ENCODE peak calls at places on chromosomes 6 and 20, in eight cellular contexts. S is right lobe of liver; I is BJ; M is brain microvascular endothelial cell; U is breast epithelium; L is CD4-positive, CD25-positive, alpha-beta regulatory T cell; Z is fibroblast of lung; N is PC-9. A is an unnamed sample.
A peak's percentile ranks its signal among the peaks of the same experiment; 100 is the strongest.

GRCh38 chr6:128350416-128351254 is 169.8 kb downstream of the PTPRK start:
- DNase-seq in S (no peak), I (no peak), M (peak; percentile 24), U (no peak), L (no peak), Z (no peak), N (no peak), A (peak; percentile 44)

GRCh38 chr20:1391640-1392442 is 1.0 kb downstream of the FKBP1A start:
- DNase-seq in S (no peak), I (no peak), M (no peak), U (no peak), L (no peak), Z (peak; percentile 63), N (no peak), A (no peak)

GRCh38 chr20:53926428-53927028 is 143.9 kb downstream of the BCAS1 start:
- DNase-seq in S (no peak), I (peak; percentile 84), M (peak; percentile 91), U (no peak), L (no peak), Z (peak; percentile 65), N (peak; percentile 52), A (peak; percentile 99)

GRCh38 chr20:3646651-3647050 is 16.5 kb downstream of the GFRA4 start:
- DNase-seq in S (no peak), I (no peak), M (peak; percentile 51), U (no peak), L (no peak), Z (no peak), N (no peak), A (no peak)

GRCh38 chr6:13492357-13492756 is 5.0 kb upstream of the GFOD1 start:
- DNase-seq in S (no peak), I (no peak), M (no peak), U (no peak), L (no peak), Z (no peak), N (no peak), A (no peak)

GRCh38 chr6:116568851-116569755 is 2.2 kb upstream of the RWDD1 start:
- DNase-seq in S (no peak), I (no peak), M (no peak), U (no peak), L (no peak), Z (no peak), N (peak; percentile 8), A (no peak)

GRCh38 chr6:137740347-137740746 is 126.7 kb upstream of the TNFAIP3 start:
- DNase-seq in S (no peak), I (no peak), M (no peak), U (no peak), L (no peak), Z (no peak), N (no peak), A (no peak)

GRCh38 chr20:47610247-47610944 is 108.7 kb downstream of the NCOA3 start:
- DNase-seq in S (no peak), I (peak; percentile 46), M (peak; percentile 89), U (no peak), L (peak; percentile 35), Z (peak; percentile 79), N (peak; percentile 35), A (peak; percentile 85)

GRCh38 chr20:63697357-63697867 is 960 bp downstream of the TNFRSF6B start:
- DNase-seq in S (peak; percentile 50), I (no peak), M (no peak), U (no peak), L (no peak), Z (no peak), N (no peak), A (no peak)

GRCh38 chr6:142570221-142570671 is 268.4 kb downstream of the ADGRG6 start:
- DNase-seq in S (no peak), I (peak; percentile 35), M (peak; percentile 65), U (peak; percentile 28), L (no peak), Z (peak; percentile 22), N (no peak), A (peak; percentile 72)

GRCh38 chr6:33815854-33816253 is 12.1 kb upstream of the MLN start:
- DNase-seq in S (no peak), I (no peak), M (peak; percentile 11), U (no peak), L (no peak), Z (no peak), N (no peak), A (no peak)

GRCh38 chr6:45477785-45478184 is 100.1 kb upstream of the SUPT3H start:
- DNase-seq in S (no peak), I (no peak), M (no peak), U (no peak), L (no peak), Z (no peak), N (no peak), A (no peak)

GRCh38 chr20:41178904-41179432 is 41.6 kb downstream of the PLCG1 start:
- DNase-seq in S (no peak), I (no peak), M (no peak), U (peak; percentile 24), L (no peak), Z (no peak), N (no peak), A (no peak)

GRCh38 chr20:5535211-5535756 is 214.9 kb upstream of the SHLD1 start:
- DNase-seq in S (no peak), I (peak; percentile 46), M (peak; percentile 83), U (no peak), L (no peak), Z (peak; percentile 97), N (no peak), A (no peak)

GRCh38 chr6:35948725-35949124 is 27.8 kb upstream of the SRPK1 start:
- DNase-seq in S (no peak), I (no peak), M (peak; percentile 24), U (no peak), L (no peak), Z (no peak), N (no peak), A (no peak)

GRCh38 chr6:32113386-32114352 is 4.5 kb upstream of the TNXB start:
- DNase-seq in S (no peak), I (peak; percentile 97), M (peak; percentile 91), U (peak; percentile 68), L (no peak), Z (peak; percentile 99), N (peak; percentile 85), A (no peak)

GRCh38 chr6:40324206-40324605 is 263.0 kb downstream of the LRFN2 start:
- DNase-seq in S (no peak), I (no peak), M (no peak), U (no peak), L (no peak), Z (no peak), N (no peak), A (no peak)

GRCh38 chr6:149218915-149219314 is 98.6 kb upstream of the TAB2 start:
- DNase-seq in S (no peak), I (no peak), M (no peak), U (no peak), L (no peak), Z (no peak), N (no peak), A (no peak)

GRCh38 chr20:44204156-44204831 is 6.3 kb downstream of the OSER1 start:
- DNase-seq in S (no peak), I (peak; percentile 85), M (peak; percentile 57), U (no peak), L (no peak), Z (peak; percentile 94), N (peak; percentile 47), A (peak; percentile 90)

GRCh38 chr20:44231193-44231592 is 15.9 kb upstream of the GDAP1L1 start:
- DNase-seq in S (no peak), I (no peak), M (no peak), U (no peak), L (no peak), Z (no peak), N (no peak), A (no peak)

GRCh38 chr6:150686566-150686965 is 86.9 kb downstream of the PLEKHG1 start:
- DNase-seq in S (no peak), I (no peak), M (no peak), U (no peak), L (no peak), Z (no peak), N (no peak), A (no peak)

GRCh38 chr6:142421285-142422202 is 119.7 kb downstream of the ADGRG6 start:
- DNase-seq in S (no peak), I (no peak), M (no peak), U (no peak), L (no peak), Z (peak; percentile 31), N (no peak), A (no peak)

GRCh38 chr6:134368670-134369069 is 50.8 kb upstream of the SGK1 start:
- DNase-seq in S (peak; percentile 78), I (no peak), M (no peak), U (no peak), L (no peak), Z (no peak), N (no peak), A (no peak)

GRCh38 chr6:84657486-84657885 is 106.9 kb downstream of the TBX18 start:
- DNase-seq in S (no peak), I (no peak), M (no peak), U (no peak), L (no peak), Z (no peak), N (no peak), A (no peak)

GRCh38 chr20:58584051-58584824 is 66.8 kb upstream of the STX16 start:
- DNase-seq in S (no peak), I (no peak), M (no peak), U (no peak), L (no peak), Z (no peak), N (no peak), A (no peak)

GRCh38 chr6:37435816-37436215 is 2.8 kb downstream of the CMTR1 start:
- DNase-seq in S (no peak), I (no peak), M (no peak), U (no peak), L (no peak), Z (no peak), N (no peak), A (no peak)
- H3K36me3 ChIP-seq in S (peaks cover 34% of the 10 kb centered on the region), I (peaks cover 5% of the 10 kb centered on the region), M (peaks cover 14% of the 10 kb centered on the region), U (no peaks in the 10 kb centered on the region), L (peaks cover 47% of the 10 kb centered on the region), Z (peaks cover 3% of the 10 kb centered on the region), N (peaks cover 12% of the 10 kb centered on the region), A (no peaks in the 10 kb centered on the region)

GRCh38 chr6:18161437-18161836 is 6.2 kb downstream of the KDM1B start:
- DNase-seq in S (no peak), I (no peak), M (no peak), U (no peak), L (no peak), Z (no peak), N (no peak), A (no peak)
- H3K36me3 ChIP-seq in S (peaks cover 19% of the 10 kb centered on the region), I (peaks cover 3% of the 10 kb centered on the region), M (peaks cover 2% of the 10 kb centered on the region), U (peaks cover 4% of the 10 kb centered on the region), L (peaks cover 53% of the 10 kb centered on the region), Z (no peaks in the 10 kb centered on the region), N (peaks cover 4% of the 10 kb centered on the region), A (no peaks in the 10 kb centered on the region)

DNA sequence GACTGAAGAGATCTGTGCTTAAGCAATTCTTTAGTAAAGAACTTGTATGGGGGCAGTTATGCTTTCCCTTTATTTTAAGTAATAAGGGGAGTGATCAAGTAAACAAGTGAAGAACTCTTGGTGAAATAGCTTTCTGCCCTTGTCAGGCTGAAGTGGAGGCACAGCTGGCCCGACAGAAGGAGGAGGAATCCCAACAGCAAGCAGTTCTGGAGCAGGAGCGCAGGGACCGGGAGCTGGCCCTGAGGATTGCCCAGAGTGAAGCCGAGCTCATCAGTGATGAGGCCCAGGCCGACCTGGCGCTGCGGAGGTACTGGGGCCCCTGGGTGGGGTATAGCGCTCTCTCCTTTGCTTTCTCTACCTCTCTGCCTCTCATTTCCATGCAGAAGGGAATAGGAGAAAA is 143.3 kb downstream of the MYO6 start:
- DNase-seq in S (no peak), I (no peak), M (no peak), U (no peak), L (no peak), Z (no peak), N (no peak), A (no peak)
- H3K36me3 ChIP-seq in S (no peaks in the 10 kb centered on the region), I (no peaks in the 10 kb centered on the region), M (peaks cover 2% of the 10 kb centered on the region), U (no peaks in the 10 kb centered on the region), L (no peaks in the 10 kb centered on the region), Z (no peaks in the 10 kb centered on the region), N (no peaks in the 10 kb centered on the region), A (no peaks in the 10 kb centered on the region)

GRCh38 chr20:46063151-46063550 is 26.6 kb downstream of the NCOA5 start:
- DNase-seq in S (no peak), I (no peak), M (no peak), U (no peak), L (no peak), Z (no peak), N (no peak), A (no peak)
- H3K36me3 ChIP-seq in S (peaks cover 70% of the 10 kb centered on the region), I (peaks cover 42% of the 10 kb centered on the region), M (peaks cover 60% of the 10 kb centered on the region), U (peaks cover 42% of the 10 kb centered on the region), L (peaks cover 73% of the 10 kb centered on the region), Z (peaks cover 15% of the 10 kb centered on the region), N (peaks cover 42% of the 10 kb centered on the region), A (peaks cover 4% of the 10 kb centered on the region)